ENCODE peak calls at places on chromosomes 12 and 14, in eight cellular contexts. O is tibial artery, G is Calu3, I is GM23338, T is GM06990, R is ovary, Z is mucosa of descending colon, N is upper lobe of left lung. J is an unnamed sample.

GRCh38 chr12:2959194-2959507 is at the start of gene TEAD4:
- DNase-seq in O (peak; percentile 36), G (peak; percentile 88), I (peak; percentile 97), T (no peak), R (peak; percentile 73), Z (peak; percentile 64), N (peak; percentile 95), J (peak; percentile 84)

GRCh38 chr12:56775638-56776037 is 12.5 kb downstream of the HSD17B6 start:
- DNase-seq in O (no peak), G (no peak), I (no peak), T (peak; percentile 14), R (no peak), Z (no peak), N (no peak), J (no peak)

GRCh38 chr12:3810540-3810939 is 57.6 kb upstream of the CRACR2A start:
- DNase-seq in O (no peak), G (no peak), I (no peak), T (no peak), R (no peak), Z (no peak), N (no peak), J (no peak)

GRCh38 chr12:131869871-131870418 is 24.5 kb upstream of the ULK1 start:
- DNase-seq in O (no peak), G (peak; percentile 56), I (no peak), T (no peak), R (no peak), Z (no peak), N (no peak), J (peak; percentile 8)

GRCh38 chr12:113403435-113404415 is at the start of gene SDS:
- DNase-seq in O (peak; percentile 42), G (peak; percentile 47), I (no peak), T (no peak), R (peak; percentile 75), Z (peak; percentile 45), N (no peak), J (no peak)

GRCh38 chr12:727321-727720 is 25.1 kb upstream of the WNK1 start:
- DNase-seq in O (no peak), G (no peak), I (no peak), T (no peak), R (no peak), Z (no peak), N (no peak), J (no peak)

GRCh38 chr12:106282457-106283097 is 20.0 kb upstream of the TCP11L2 start:
- DNase-seq in O (no peak), G (peak; percentile 63), I (peak; percentile 78), T (no peak), R (no peak), Z (peak; percentile 55), N (no peak), J (peak; percentile 47)

GRCh38 chr14:21852061-21852664 is 178.5 kb upstream of the OR4E1 start:
- DNase-seq in O (no peak), G (peak; percentile 56), I (peak; percentile 82), T (no peak), R (no peak), Z (peak; percentile 65), N (no peak), J (peak; percentile 12)

GRCh38 chr12:127785535-127785934 is 481.4 kb upstream of the TMEM132C start:
- DNase-seq in O (no peak), G (no peak), I (no peak), T (no peak), R (no peak), Z (no peak), N (no peak), J (no peak)

GRCh38 chr14:22900088-22900799 is 17.2 kb downstream of the REM2 start:
- DNase-seq in O (no peak), G (peak; percentile 45), I (peak; percentile 90), T (no peak), R (no peak), Z (peak; percentile 83), N (no peak), J (peak; percentile 70)

GRCh38 chr12:106297075-106297474 is 5.5 kb upstream of the TCP11L2 start:
- DNase-seq in O (no peak), G (no peak), I (no peak), T (no peak), R (no peak), Z (no peak), N (no peak), J (no peak)

GRCh38 chr12:1935700-1936378 is 17.4 kb upstream of the CACNA2D4 start:
- DNase-seq in O (no peak), G (no peak), I (no peak), T (no peak), R (no peak), Z (peak; percentile 50), N (no peak), J (no peak)

GRCh38 chr14:23024612-23025075 is 10.1 kb downstream of the PSMB5 start:
- DNase-seq in O (no peak), G (no peak), I (no peak), T (no peak), R (no peak), Z (no peak), N (no peak), J (no peak)

GRCh38 chr12:571795-572531 is 91.3 kb downstream of the NINJ2 start:
- DNase-seq in O (peak; percentile 38), G (no peak), I (no peak), T (no peak), R (peak; percentile 71), Z (no peak), N (no peak), J (no peak)

GRCh38 chr12:15717940-15718567 is 71.1 kb downstream of the EPS8 start:
- DNase-seq in O (no peak), G (no peak), I (no peak), T (no peak), R (no peak), Z (no peak), N (no peak), J (no peak)

GRCh38 chr12:69548687-69549086 is 36.6 kb upstream of the CCT2 start:
- DNase-seq in O (no peak), G (no peak), I (no peak), T (no peak), R (no peak), Z (no peak), N (no peak), J (no peak)

GRCh38 chr12:123120452-123121166 is 30.3 kb downstream of the PITPNM2 start:
- DNase-seq in O (no peak), G (no peak), I (no peak), T (no peak), R (peak; percentile 71), Z (no peak), N (no peak), J (no peak)

GRCh38 chr14:60164717-60165546 is at the start of gene DHRS7:
- DNase-seq in O (peak; percentile 84), G (peak; percentile 82), I (peak; percentile 77), T (peak; percentile 89), R (peak; percentile 88), Z (peak; percentile 82), N (peak; percentile 96), J (peak; percentile 87)

GRCh38 chr14:105882626-105883025 is 356.2 kb downstream of the TMEM121 start:
- DNase-seq in O (peak; percentile 10), G (no peak), I (no peak), T (no peak), R (peak; percentile 11), Z (no peak), N (peak; percentile 31), J (no peak)

GRCh38 chr12:102300824-102301461 is 103.3 kb upstream of the PMCH start:
- DNase-seq in O (no peak), G (peak; percentile 38), I (peak; percentile 79), T (peak; percentile 18), R (no peak), Z (peak; percentile 7), N (no peak), J (peak; percentile 43)
- TF ChIP-seq CTCF in O (peak; percentile 17), G (no peak), I (peak; percentile 71), T (peak; percentile 55), R (no peak), Z (no peak), N (peak; percentile 46), J (peak; percentile 52)

DNA sequence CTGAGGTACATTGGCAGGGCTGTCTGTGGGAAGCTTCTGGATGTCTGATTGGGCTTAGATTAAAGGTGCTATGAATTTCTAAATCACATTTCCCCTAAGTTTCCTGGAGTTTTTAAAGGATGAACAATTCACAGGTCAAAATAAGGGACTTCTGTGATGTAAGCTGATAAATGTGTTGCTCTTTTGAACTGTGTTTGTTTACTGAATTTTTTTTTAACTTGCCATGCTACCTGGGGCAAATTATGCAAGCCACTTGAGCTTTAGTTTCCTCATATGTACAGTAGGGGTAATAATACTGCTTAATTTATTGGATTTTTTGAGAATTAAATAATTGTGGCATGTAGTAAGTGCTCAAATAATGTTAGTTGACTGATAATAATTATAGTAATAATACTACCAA is 52.8 kb upstream of the CCDC91 start:
- DNase-seq in O (no peak), G (no peak), I (no peak), T (no peak), R (no peak), Z (no peak), N (no peak), J (no peak)
- TF ChIP-seq CTCF in O (no peak), G (no peak), I (no peak), T (no peak), R (no peak), Z (no peak), N (no peak), J (no peak)

GRCh38 chr12:14554281-14555008 is 13.2 kb downstream of the PLBD1 start:
- DNase-seq in O (peak; percentile 85), G (peak; percentile 86), I (no peak), T (no peak), R (no peak), Z (peak; percentile 97), N (no peak), J (no peak)
- TF ChIP-seq CTCF in O (no peak), G (no peak), I (no peak), T (no peak), R (no peak), Z (peak; percentile 26), N (peak; percentile 13), J (no peak)

GRCh38 chr14:59022144-59022543 is 166.3 kb upstream of the DAAM1 start:
- DNase-seq in O (no peak), G (no peak), I (peak; percentile 28), T (no peak), R (no peak), Z (no peak), N (no peak), J (no peak)
- TF ChIP-seq CTCF in O (peak; percentile 5), G (peak; percentile 27), I (peak; percentile 59), T (peak; percentile 40), R (no peak), Z (no peak), N (no peak), J (peak; percentile 28)

DNA sequence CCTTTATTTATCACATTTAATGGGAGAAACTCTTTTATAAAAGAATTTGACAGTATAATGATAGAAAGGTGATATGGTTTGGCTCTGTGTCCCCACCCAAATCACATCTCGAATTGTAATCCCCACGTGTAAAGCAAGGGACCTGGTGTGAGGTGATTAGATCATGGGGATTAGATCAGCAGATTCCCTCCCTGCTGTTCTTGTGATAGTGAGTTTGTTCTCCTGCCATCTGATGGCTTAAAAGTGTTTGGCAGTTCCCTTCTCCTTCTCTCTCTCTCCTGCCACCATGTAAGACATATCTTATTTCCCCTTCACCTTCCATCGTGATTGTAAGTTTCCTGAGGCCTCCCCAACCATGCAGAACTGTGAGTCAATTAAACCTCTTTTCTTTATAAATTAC is 1110.3 kb downstream of the FLRT2 start:
- DNase-seq in O (no peak), G (no peak), I (peak; percentile 3), T (no peak), R (no peak), Z (no peak), N (no peak), J (no peak)
- TF ChIP-seq CTCF in O (no peak), G (no peak), I (no peak), T (no peak), R (no peak), Z (no peak), N (no peak), J (no peak)